ENCODE peak calls at places on chromosomes 4 and X, in eight cellular contexts. P is stimulated activated CD4-positive, alpha-beta T cell treated with anti-CD3 and anti-CD28 coated beads, Interleukin-15, amount 100 ng/mL, for 1 hour; A is stimulated activated naive CD8-positive, alpha-beta T cell treated with anti-CD3 and anti-CD28 coated beads, Interleukin-15, Interleukin-2, amounts not matched to agents 100 U/mL and 50 U/mL, for 24 hours; F is mesothelial cell of epicardium; E is activated CD4-positive, alpha-beta T cell treated with anti-CD3 and anti-CD28 coated beads, Interleukin-2, amount 10 ng/mL, durations not matched to agents 7 days and 5 days; R is neural crest cell; Q is myocyte; L is NCI-H1105 treated with DMSO at 0.1 percent for 48 hours. Y is an unnamed sample.

GRCh38 chr4:34181311-34181808 is 2063.0 kb downstream of the ARAP2 start:
- DNase-seq in P (no peak), A (no peak), F (no peak), E (no peak), R (no peak), Q (peak; percentile 63), L (no peak), Y (no peak)

GRCh38 chrX:141989802-141990201 is 86.1 kb downstream of the MAGEC1 start:
- DNase-seq in P (no peak), A (no peak), F (no peak), E (no peak), R (no peak), Q (no peak), L (no peak), Y (no peak)

GRCh38 chr4:53997901-53998300 is 66.5 kb downstream of the CHIC2 start:
- DNase-seq in P (no peak), A (no peak), F (no peak), E (no peak), R (no peak), Q (no peak), L (no peak), Y (no peak)

GRCh38 chrX:18702362-18703195 is 4.9 kb upstream of the PPEF1 start:
- DNase-seq in P (no peak), A (no peak), F (no peak), E (no peak), R (no peak), Q (peak; percentile 20), L (no peak), Y (no peak)

GRCh38 chr4:6819295-6819694 is 36.8 kb downstream of the KIAA0232 start:
- DNase-seq in P (no peak), A (no peak), F (no peak), E (no peak), R (no peak), Q (no peak), L (no peak), Y (no peak)

GRCh38 chr4:140935259-140935658 is 179.1 kb upstream of the TBC1D9 start:
- DNase-seq in P (no peak), A (no peak), F (no peak), E (no peak), R (no peak), Q (peak; percentile 68), L (peak; percentile 67), Y (no peak)

GRCh38 chr4:125085-125820 is 952 bp downstream of the ZNF718 start:
- DNase-seq in P (peak; percentile 22), A (peak; percentile 33), F (peak; percentile 58), E (peak; percentile 16), R (no peak), Q (peak; percentile 17), L (no peak), Y (peak; percentile 22)

GRCh38 chr4:134202557-134202956 is 968 bp upstream of the PABPC4L start:
- DNase-seq in P (no peak), A (no peak), F (no peak), E (no peak), R (no peak), Q (peak; percentile 23), L (peak; percentile 73), Y (no peak)

GRCh38 chr4:169085015-169085414 is 75.0 kb upstream of the CBR4 start:
- DNase-seq in P (no peak), A (no peak), F (no peak), E (no peak), R (no peak), Q (no peak), L (no peak), Y (no peak)

GRCh38 chrX:11996810-11997209 is 141.5 kb upstream of the FRMPD4 start:
- DNase-seq in P (no peak), A (no peak), F (no peak), E (no peak), R (no peak), Q (no peak), L (no peak), Y (no peak)

GRCh38 chr4:76640252-76640925 is 205.4 kb downstream of the SHROOM3 start:
- DNase-seq in P (no peak), A (no peak), F (no peak), E (no peak), R (no peak), Q (no peak), L (peak; percentile 86), Y (peak; percentile 83)

GRCh38 chrX:13051529-13052172 is 7.2 kb upstream of the FAM9C start:
- DNase-seq in P (no peak), A (no peak), F (no peak), E (peak; percentile 54), R (no peak), Q (no peak), L (no peak), Y (no peak)

GRCh38 chrX:148947399-148948025 is 447.1 kb downstream of the AFF2 start:
- DNase-seq in P (no peak), A (no peak), F (no peak), E (no peak), R (no peak), Q (no peak), L (no peak), Y (no peak)

GRCh38 chr4:134632056-134632455 is 430.5 kb upstream of the PABPC4L start:
- DNase-seq in P (no peak), A (no peak), F (no peak), E (no peak), R (no peak), Q (no peak), L (no peak), Y (no peak)

GRCh38 chr4:132763465-132763864 is 385.6 kb upstream of the PCDH10 start:
- DNase-seq in P (no peak), A (no peak), F (no peak), E (no peak), R (no peak), Q (no peak), L (no peak), Y (no peak)

GRCh38 chrX:38805294-38806053 is 4.2 kb downstream of the MID1IP1 start:
- DNase-seq in P (peak; percentile 40), A (peak; percentile 64), F (peak; percentile 55), E (peak; percentile 69), R (no peak), Q (peak; percentile 69), L (peak; percentile 27), Y (peak; percentile 24)

GRCh38 chrX:41351923-41352322 is 18.0 kb downstream of the DDX3X start:
- DNase-seq in P (no peak), A (no peak), F (no peak), E (no peak), R (no peak), Q (no peak), L (peak; percentile 1), Y (no peak)

GRCh38 chr4:41362647-41363383 is 106.1 kb downstream of the UCHL1 start:
- DNase-seq in P (no peak), A (no peak), F (no peak), E (no peak), R (no peak), Q (no peak), L (no peak), Y (no peak)

GRCh38 chr4:84631573-84631972 is 48.6 kb downstream of the CDS1 start:
- DNase-seq in P (no peak), A (no peak), F (no peak), E (no peak), R (no peak), Q (no peak), L (no peak), Y (no peak)

GRCh38 chrX:135931644-135932487 is 38.4 kb downstream of the SAGE1 start:
- DNase-seq in P (peak; percentile 4), A (peak; percentile 33), F (peak; percentile 45), E (peak; percentile 32), R (peak; percentile 52), Q (peak; percentile 42), L (peak; percentile 19), Y (peak; percentile 54)

GRCh38 chrX:129980043-129980442 is 2.4 kb upstream of the BCORL1 start:
- DNase-seq in P (peak; percentile 13), A (peak; percentile 40), F (peak; percentile 43), E (no peak), R (no peak), Q (no peak), L (no peak), Y (no peak)

GRCh38 chr4:172311682-172312081 is 498.5 kb downstream of the GALNTL6 start:
- DNase-seq in P (no peak), A (no peak), F (no peak), E (no peak), R (no peak), Q (no peak), L (no peak), Y (no peak)

GRCh38 chr4:173218411-173219125 is 50.0 kb downstream of the GALNT7 start:
- DNase-seq in P (no peak), A (no peak), F (no peak), E (no peak), R (no peak), Q (peak; percentile 49), L (no peak), Y (no peak)

GRCh38 chr4:107913283-107913899 is 18.0 kb upstream of the CYP2U1 start:
- DNase-seq in P (no peak), A (peak; percentile 10), F (no peak), E (peak; percentile 68), R (peak; percentile 43), Q (peak; percentile 81), L (peak; percentile 44), Y (peak; percentile 0)

GRCh38 chrX:19721726-19722370 is 165.6 kb downstream of the SH3KBP1 start:
- DNase-seq in P (no peak), A (no peak), F (no peak), E (no peak), R (no peak), Q (peak; percentile 71), L (no peak), Y (no peak)

GRCh38 chr4:38119663-38120374 is 159.6 kb downstream of the PTTG2 start:
- DNase-seq in P (no peak), A (no peak), F (no peak), E (no peak), R (no peak), Q (peak; percentile 86), L (no peak), Y (no peak)

GRCh38 chr4:184100297-184100885 is 117.3 kb downstream of the ENPP6 start:
- DNase-seq in P (peak; percentile 22), A (no peak), F (peak; percentile 56), E (peak; percentile 46), R (peak; percentile 67), Q (no peak), L (no peak), Y (peak; percentile 1)

GRCh38 chrX:43633081-43633480 is 23.0 kb upstream of the MAOA start:
- DNase-seq in P (no peak), A (no peak), F (no peak), E (no peak), R (no peak), Q (no peak), L (no peak), Y (no peak)

GRCh38 chrX:55450259-55450658 is 1.7 kb upstream of the MAGEH1 start:
- DNase-seq in P (no peak), A (no peak), F (no peak), E (no peak), R (no peak), Q (no peak), L (no peak), Y (no peak)

GRCh38 chr4:103099691-103100392 is at the start of gene BDH2:
- DNase-seq in P (no peak), A (peak; percentile 35), F (no peak), E (peak; percentile 77), R (peak; percentile 20), Q (peak; percentile 94), L (peak; percentile 89), Y (peak; percentile 58)

GRCh38 chrX:121836000-121836399 is 788.6 kb downstream of the GLUD2 start:
- DNase-seq in P (no peak), A (no peak), F (no peak), E (no peak), R (no peak), Q (no peak), L (no peak), Y (no peak)

GRCh38 chr4:126004936-126005335 is 690.2 kb downstream of the FAT4 start:
- DNase-seq in P (no peak), A (no peak), F (no peak), E (no peak), R (no peak), Q (peak; percentile 26), L (no peak), Y (no peak)

GRCh38 chr4:140238353-140239041 is 84.5 kb upstream of the MAML3 start:
- DNase-seq in P (no peak), A (no peak), F (peak; percentile 56), E (no peak), R (peak; percentile 35), Q (peak; percentile 94), L (peak; percentile 93), Y (peak; percentile 75)

GRCh38 chr4:23337292-23337691 is 552.6 kb downstream of the PPARGC1A start:
- DNase-seq in P (no peak), A (no peak), F (no peak), E (no peak), R (no peak), Q (no peak), L (no peak), Y (no peak)

Y was measured in NCI-H774.